ENCODE peak calls at places on chromosomes 4 and X, in nine cellular contexts. S is transverse colon, T is HepG2, L is mucosa of descending colon, A is right lobe of liver, N is ascending aorta, P is gastrocnemius medialis, W is heart left ventricle, M is A549. Y is an unnamed sample. For H3K4me1, the result is how much of the 10 kb centered on the place peaks cover.

GRCh38 chrX:108736509-108737479 is at the start of gene IRS4:
- DNase-seq in S (no peak), T (peak), L (no peak), A (peak), N (no peak), P (no peak), W (no peak), M (no peak), Y (no peak)

GRCh38 chrX:38166478-38167083 is 54.1 kb downstream of the SRPX start:
- DNase-seq in S (no peak), T (peak), L (no peak), A (no peak), N (no peak), P (no peak), W (no peak), M (peak), Y (peak)

GRCh38 chrX:105502336-105502735 is 281.8 kb upstream of the TEX13A start:
- DNase-seq in S (no peak), T (no peak), L (no peak), A (no peak), N (no peak), P (no peak), W (no peak), M (no peak), Y (no peak)

GRCh38 chr4:146076081-146076480 is 99.4 kb upstream of the LSM6 start:
- DNase-seq in S (no peak), T (no peak), L (no peak), A (no peak), N (no peak), P (no peak), W (no peak), M (no peak), Y (no peak)

GRCh38 chr4:161189286-161190134 is 974.3 kb downstream of the FSTL5 start:
- DNase-seq in S (no peak), T (no peak), L (no peak), A (no peak), N (no peak), P (no peak), W (no peak), M (no peak), Y (no peak)

GRCh38 chr4:53478671-53479456 is 101.4 kb downstream of the FIP1L1 start:
- DNase-seq in S (no peak), T (no peak), L (no peak), A (no peak), N (no peak), P (no peak), W (no peak), M (no peak), Y (no peak)

GRCh38 chr4:71833175-71833900 is 49.5 kb upstream of the GC start:
- DNase-seq in S (peak), T (no peak), L (peak), A (peak), N (no peak), P (no peak), W (peak), M (no peak), Y (no peak)

GRCh38 chr4:3269105-3269927 is 20.4 kb downstream of the MSANTD1 start:
- DNase-seq in S (no peak), T (no peak), L (no peak), A (no peak), N (no peak), P (no peak), W (no peak), M (no peak), Y (peak)

GRCh38 chrX:21698274-21698673 is 40.1 kb upstream of the KLHL34 start:
- DNase-seq in S (no peak), T (no peak), L (no peak), A (no peak), N (no peak), P (no peak), W (no peak), M (no peak), Y (no peak)

GRCh38 chr4:121219222-121219621 is 55.1 kb upstream of the TNIP3 start:
- DNase-seq in S (no peak), T (no peak), L (no peak), A (no peak), N (no peak), P (no peak), W (no peak), M (no peak), Y (no peak)

GRCh38 chrX:48794993-48795501 is 6.8 kb upstream of the HDAC6 start:
- DNase-seq in S (no peak), T (no peak), L (no peak), A (no peak), N (no peak), P (no peak), W (no peak), M (peak), Y (no peak)

GRCh38 chrX:150240643-150240970 is 122.5 kb upstream of the MAMLD1 start:
- DNase-seq in S (no peak), T (no peak), L (no peak), A (no peak), N (no peak), P (no peak), W (no peak), M (no peak), Y (no peak)

GRCh38 chr4:146450524-146450923 is 71.2 kb downstream of the SLC10A7 start:
- DNase-seq in S (no peak), T (no peak), L (no peak), A (no peak), N (no peak), P (no peak), W (no peak), M (no peak), Y (no peak)

GRCh38 chr4:102285831-102286230 is 59.5 kb downstream of the SLC39A8 start:
- DNase-seq in S (no peak), T (no peak), L (no peak), A (no peak), N (no peak), P (no peak), W (no peak), M (no peak), Y (no peak)

GRCh38 chrX:132114607-132115006 is 13.2 kb downstream of the FRMD7 start:
- DNase-seq in S (no peak), T (no peak), L (no peak), A (no peak), N (no peak), P (no peak), W (no peak), M (no peak), Y (no peak)

GRCh38 chrX:18309401-18309800 is 45.1 kb downstream of the SCML2 start:
- DNase-seq in S (no peak), T (no peak), L (no peak), A (no peak), N (no peak), P (no peak), W (no peak), M (no peak), Y (no peak)

GRCh38 chr4:69760455-69760854 is at the start of gene SULT1B1:
- DNase-seq in S (peak), T (no peak), L (peak), A (peak), N (no peak), P (no peak), W (no peak), M (no peak), Y (peak)

GRCh38 chrX:54798137-54798536 is at the start of gene ITIH6:
- DNase-seq in S (no peak), T (no peak), L (no peak), A (no peak), N (no peak), P (no peak), W (no peak), M (no peak), Y (no peak)

DNA sequence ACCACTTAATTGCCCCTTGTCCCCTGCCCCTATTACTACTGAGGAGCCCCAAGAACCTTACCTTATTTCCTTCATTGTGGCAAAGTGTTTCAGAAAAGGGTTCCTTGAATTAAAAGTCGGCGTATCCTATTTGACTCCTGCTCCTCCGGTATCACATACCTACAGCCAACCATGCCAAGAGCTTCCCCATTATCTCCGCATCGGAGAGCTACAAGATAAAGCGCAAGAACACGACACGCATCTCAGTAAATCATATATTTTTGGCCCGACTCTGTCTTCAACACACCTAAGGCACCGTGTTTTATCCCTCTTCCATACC is 560 bp upstream of the THAP9 start:
- DNase-seq in S (no peak), T (no peak), L (no peak), A (no peak), N (no peak), P (no peak), W (no peak), M (peak), Y (no peak)
- H3K4me1 ChIP-seq in S (under half), T (under half), L (under half), A (under half), N (under half), P (under half), W (under half), M (under half), Y (under half)

GRCh38 chr4:39614487-39615162 is 24.0 kb downstream of the SMIM14 start:
- DNase-seq in S (no peak), T (no peak), L (no peak), A (no peak), N (no peak), P (no peak), W (no peak), M (peak), Y (no peak)
- H3K4me1 ChIP-seq in S (under half), T (half or more), L (under half), A (under half), N (under half), P (under half), W (under half), M (half or more), Y (under half)

DNA sequence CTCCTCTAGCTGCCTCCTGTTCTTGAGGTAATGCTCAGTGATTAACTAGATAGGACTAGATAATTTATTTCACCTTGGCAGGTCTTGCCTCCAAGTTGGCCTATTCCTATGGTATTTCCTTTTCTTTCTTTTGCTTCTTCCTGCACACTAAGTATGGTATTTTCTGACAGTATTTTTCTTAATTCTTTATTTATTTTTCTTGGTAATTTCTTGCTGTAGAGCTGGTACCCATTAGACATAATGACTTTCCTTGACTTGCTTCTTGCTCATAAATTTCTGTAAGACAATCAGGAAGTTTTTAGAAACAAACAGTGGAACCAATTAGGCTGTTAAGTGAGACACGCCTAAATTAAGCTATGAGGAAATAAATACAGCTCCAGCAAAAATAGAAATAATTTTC is 9.5 kb downstream of the RAB9A start:
- DNase-seq in S (no peak), T (no peak), L (no peak), A (no peak), N (no peak), P (no peak), W (no peak), M (no peak), Y (no peak)
- H3K4me1 ChIP-seq in S (under half), T (under half), L (under half), A (under half), N (under half), P (half or more), W (under half), M (under half), Y (under half)

GRCh38 chr4:182248295-182248694 is 5.1 kb downstream of the TENM3 start:
- DNase-seq in S (no peak), T (no peak), L (no peak), A (no peak), N (no peak), P (no peak), W (no peak), M (no peak), Y (no peak)

GRCh38 chr4:182254381-182254780 is 11.2 kb downstream of the TENM3 start:
- DNase-seq in S (no peak), T (no peak), L (no peak), A (no peak), N (no peak), P (no peak), W (no peak), M (no peak), Y (no peak)

GRCh38 chr4:182251116-182251515 is 7.9 kb downstream of the TENM3 start:
- DNase-seq in S (no peak), T (no peak), L (no peak), A (no peak), N (no peak), P (no peak), W (no peak), M (no peak), Y (no peak)

GRCh38 chr4:182246401-182247205 is 3.4 kb downstream of the TENM3 start:
- DNase-seq in S (no peak), T (no peak), L (no peak), A (no peak), N (no peak), P (no peak), W (no peak), M (no peak), Y (no peak)

DNA sequence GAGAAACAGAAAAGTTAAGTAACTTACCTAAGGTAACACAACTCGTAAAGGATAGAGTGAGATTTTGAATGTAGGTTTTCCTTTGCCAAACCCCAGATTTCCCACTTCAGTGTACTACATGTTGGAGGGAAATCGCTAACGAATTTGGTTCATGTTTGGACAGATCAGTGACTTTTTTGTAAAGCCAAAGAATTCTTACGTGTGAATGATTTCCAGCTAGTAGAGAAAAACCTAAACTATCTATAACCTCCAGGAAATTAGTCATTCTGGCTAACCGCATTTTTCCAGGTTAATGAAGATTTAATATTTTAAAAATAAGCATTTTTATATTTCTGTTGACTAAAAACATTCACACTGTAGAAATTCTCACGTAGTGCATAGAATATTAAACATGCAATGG is 7.2 kb downstream of the TENM3 start:
- DNase-seq in S (no peak), T (no peak), L (no peak), A (no peak), N (no peak), P (no peak), W (no peak), M (no peak), Y (no peak)
- H3K4me1 ChIP-seq in S (under half), T (under half), L (under half), A (under half), N (under half), P (under half), W (under half), M (under half), Y (under half)

GRCh38 chr4:13548059-13548983 is 4.0 kb upstream of the NKX3-2 start:
- DNase-seq in S (no peak), T (no peak), L (no peak), A (no peak), N (no peak), P (no peak), W (no peak), M (no peak), Y (no peak)
- H3K4me1 ChIP-seq in S (under half), T (under half), L (under half), A (under half), N (under half), P (under half), W (under half), M (under half), Y (under half)

GRCh38 chr4:7909463-7909862 is 30.2 kb downstream of the AFAP1 start:
- DNase-seq in S (no peak), T (peak), L (no peak), A (no peak), N (no peak), P (no peak), W (no peak), M (no peak), Y (no peak)
- H3K4me1 ChIP-seq in S (under half), T (under half), L (under half), A (under half), N (half or more), P (under half), W (under half), M (half or more), Y (under half)

GRCh38 chr4:153345011-153345981 is 808 bp downstream of the MND1 start:
- DNase-seq in S (peak), T (peak), L (peak), A (peak), N (no peak), P (no peak), W (no peak), M (peak), Y (no peak)
- H3K4me1 ChIP-seq in S (under half), T (under half), L (under half), A (under half), N (under half), P (under half), W (under half), M (under half), Y (under half)

DNA sequence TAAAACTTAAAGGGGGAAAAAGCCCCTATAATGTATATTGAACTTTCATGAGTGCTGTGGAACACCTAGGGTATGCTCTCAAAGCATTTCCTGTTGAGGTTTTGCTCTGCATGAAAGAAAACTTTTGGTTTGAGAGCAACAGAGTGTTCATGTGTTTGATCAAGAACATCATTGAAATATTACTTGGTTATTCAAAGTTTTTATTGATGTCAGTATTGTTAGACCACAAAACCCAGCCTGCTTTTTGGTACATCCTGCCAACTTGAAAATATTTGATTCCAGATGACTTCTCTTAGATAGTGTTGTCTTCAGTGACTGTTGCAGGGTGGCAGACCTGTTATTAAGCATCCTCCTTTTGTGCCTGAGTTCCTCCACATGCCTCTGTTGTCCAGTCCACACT is 68.0 kb downstream of the N4BP2 start:
- DNase-seq in S (no peak), T (no peak), L (no peak), A (no peak), N (no peak), P (no peak), W (no peak), M (no peak), Y (no peak)
- H3K4me1 ChIP-seq in S (under half), T (under half), L (under half), A (under half), N (under half), P (under half), W (under half), M (under half), Y (under half)

GRCh38 chr4:16037901-16038300 is 45.9 kb downstream of the PROM1 start:
- DNase-seq in S (no peak), T (no peak), L (no peak), A (no peak), N (no peak), P (no peak), W (no peak), M (no peak), Y (no peak)
- H3K4me1 ChIP-seq in S (under half), T (under half), L (under half), A (under half), N (under half), P (under half), W (under half), M (under half), Y (under half)

DNA sequence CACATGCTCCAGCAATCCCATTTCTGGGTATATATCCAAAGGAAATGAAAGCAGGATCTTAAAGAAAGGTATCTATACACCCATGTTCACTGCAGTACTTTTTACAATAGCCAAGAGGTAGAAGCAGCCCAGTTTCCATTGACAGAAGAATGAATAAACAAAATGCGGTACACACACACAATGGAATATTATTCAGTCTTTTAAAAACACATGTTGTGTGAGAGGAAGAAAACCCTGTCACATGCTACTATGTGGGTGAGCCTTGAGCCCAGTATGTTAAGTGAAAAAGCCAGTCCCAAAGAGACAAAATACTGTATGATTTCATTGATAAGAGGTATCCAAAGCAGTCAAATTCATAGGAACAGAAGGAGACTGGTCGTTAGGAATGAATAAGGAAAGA is 6.3 kb downstream of the ANXA3 start:
- DNase-seq in S (no peak), T (no peak), L (no peak), A (no peak), N (no peak), P (no peak), W (no peak), M (no peak), Y (no peak)
- H3K4me1 ChIP-seq in S (under half), T (under half), L (under half), A (under half), N (under half), P (under half), W (under half), M (half or more), Y (under half)

Y was measured in Peyer's patch.